ENCODE peak calls at places on chromosomes 4 and X, in five cellular contexts. One of them, this sample, is unnamed.

GRCh38 chr4:100278567-100278966 is 88.3 kb upstream of the DDIT4L start:
- DNase-seq in choroid plexus epithelial cell: no peak
- DNase-seq in NCI-H187 treated with DMSO at 0.1 percent for 48 hours: no peak
- DNase-seq in head of caudate nucleus: no peak
- DNase-seq in A673: no peak
- DNase-seq in this sample: no peak

GRCh38 chr4:48909697-48910096 is 3.1 kb upstream of the OCIAD2 start:
- DNase-seq in choroid plexus epithelial cell: peak
- DNase-seq in NCI-H187 treated with DMSO at 0.1 percent for 48 hours: no peak
- DNase-seq in head of caudate nucleus: peak
- DNase-seq in A673: peak
- DNase-seq in this sample: peak

GRCh38 chrX:14398725-14399124 is 130.6 kb upstream of the GLRA2 start:
- DNase-seq in choroid plexus epithelial cell: peak
- DNase-seq in NCI-H187 treated with DMSO at 0.1 percent for 48 hours: no peak
- DNase-seq in head of caudate nucleus: no peak
- DNase-seq in A673: no peak
- DNase-seq in this sample: no peak

GRCh38 chr4:41418444-41418843 is 119.5 kb upstream of the LIMCH1 start:
- DNase-seq in choroid plexus epithelial cell: peak
- DNase-seq in NCI-H187 treated with DMSO at 0.1 percent for 48 hours: no peak
- DNase-seq in head of caudate nucleus: peak
- DNase-seq in A673: no peak
- DNase-seq in this sample: peak

GRCh38 chr4:98950925-98951324 is 22.0 kb upstream of the EIF4E start:
- DNase-seq in choroid plexus epithelial cell: no peak
- DNase-seq in NCI-H187 treated with DMSO at 0.1 percent for 48 hours: no peak
- DNase-seq in head of caudate nucleus: no peak
- DNase-seq in A673: no peak
- DNase-seq in this sample: peak

GRCh38 chr4:174918058-174918457 is at the start of gene ADAM29:
- DNase-seq in choroid plexus epithelial cell: no peak
- DNase-seq in NCI-H187 treated with DMSO at 0.1 percent for 48 hours: no peak
- DNase-seq in head of caudate nucleus: no peak
- DNase-seq in A673: no peak
- DNase-seq in this sample: no peak

GRCh38 chrX:125436855-125437254 is 117.2 kb downstream of the TEX13C start:
- DNase-seq in choroid plexus epithelial cell: peak
- DNase-seq in NCI-H187 treated with DMSO at 0.1 percent for 48 hours: no peak
- DNase-seq in head of caudate nucleus: no peak
- DNase-seq in A673: peak
- DNase-seq in this sample: peak

GRCh38 chr4:187606581-187606980 is 389.0 kb upstream of the ZFP42 start:
- DNase-seq in choroid plexus epithelial cell: peak
- DNase-seq in NCI-H187 treated with DMSO at 0.1 percent for 48 hours: no peak
- DNase-seq in head of caudate nucleus: peak
- DNase-seq in A673: peak
- DNase-seq in this sample: peak

GRCh38 chr4:109294006-109294405 is 8.5 kb downstream of the COL25A1 start:
- DNase-seq in choroid plexus epithelial cell: peak
- DNase-seq in NCI-H187 treated with DMSO at 0.1 percent for 48 hours: no peak
- DNase-seq in head of caudate nucleus: no peak
- DNase-seq in A673: peak
- DNase-seq in this sample: peak

This sample was measured in fibroblast of pulmonary artery.